ENCODE peak calls at places on chromosomes 7 and 10, in ten cellular contexts. R is left colon; V is NAMALWA; T is ACHN; W is activated naive CD8-positive, alpha-beta T cell treated with anti-CD3 and anti-CD28 coated beads, Interleukin-2, amount 50 U/mL, for 24 hours; S is esophagus muscularis mucosa; Y is AG10803; F is stromal cell of bone marrow; J is globus pallidus; N is Calu3. C is an unnamed sample.

GRCh38 chr10:15744217-15744865 is 24.6 kb upstream of the ITGA8 start:
- DNase-seq in F (peak), T (peak), V (peak), J (peak), Y (peak), W (peak), N (peak), S (no peak), R (peak), C (no peak)

GRCh38 chr10:49629286-49629915 is 15.6 kb downstream of the CHAT start:
- DNase-seq in F (no peak), V (no peak), T (no peak), R (no peak), S (no peak), Y (no peak), J (no peak), W (no peak), N (no peak), C (no peak)

GRCh38 chr10:32971536-32972091 is 13.6 kb upstream of the ITGB1 start:
- DNase-seq in V (peak), T (peak), S (no peak), J (no peak), W (no peak), F (no peak), Y (no peak), R (peak), N (no peak), C (no peak)

GRCh38 chr7:44378744-44379143 is 53.4 kb upstream of the CAMK2B start:
- DNase-seq in J (no peak), Y (peak), F (peak), T (peak), N (peak), W (no peak), R (no peak), S (no peak), V (no peak), C (peak)

GRCh38 chr10:77325233-77325537 is 312.4 kb downstream of the KCNMA1 start:
- DNase-seq in N (no peak), S (no peak), T (no peak), W (no peak), V (no peak), Y (no peak), R (peak), F (no peak), J (no peak), C (no peak)

GRCh38 chr10:73772280-73773151 is 9.3 kb upstream of the CHCHD1 start:
- DNase-seq in J (peak), V (peak), Y (peak), N (peak), W (peak), S (peak), T (peak), R (peak), F (peak), C (peak)

GRCh38 chr10:22997102-22997501 is 69.2 kb downstream of the ARMC3 start:
- DNase-seq in F (peak), R (no peak), S (no peak), V (peak), Y (peak), N (peak), J (peak), W (no peak), T (peak), C (peak)

GRCh38 chr10:57964371-57964770 is 303.3 kb downstream of the IPMK start:
- DNase-seq in F (peak), J (peak), T (peak), V (no peak), W (no peak), Y (peak), S (no peak), N (no peak), R (no peak), C (peak)

GRCh38 chr7:101814996-101815825 is 2.2 kb upstream of the CUX1 start:
- DNase-seq in V (peak), J (peak), W (peak), R (peak), T (peak), F (no peak), N (peak), S (no peak), Y (no peak), C (no peak)

GRCh38 chr7:98557538-98558031 is 59.5 kb upstream of the NPTX2 start:
- DNase-seq in F (no peak), Y (no peak), R (no peak), J (no peak), W (no peak), T (no peak), N (no peak), S (no peak), V (no peak), C (no peak)

GRCh38 chr10:22652988-22653431 is 61.4 kb downstream of the PIP4K2A start:
- DNase-seq in T (no peak), Y (no peak), S (no peak), V (no peak), R (no peak), J (no peak), F (no peak), N (no peak), W (peak), C (no peak)

GRCh38 chr7:47573758-47574472 is 8.0 kb downstream of the TNS3 start:
- DNase-seq in J (no peak), V (no peak), W (no peak), S (no peak), R (no peak), T (peak), Y (peak), F (peak), N (peak), C (peak)

GRCh38 chr10:33402748-33403147 is 68.3 kb upstream of the NRP1 start:
- DNase-seq in Y (no peak), V (no peak), N (no peak), J (no peak), S (peak), T (no peak), R (no peak), W (no peak), F (no peak), C (no peak)

GRCh38 chr10:43120948-43121290 is 17.3 kb upstream of the CSGALNACT2 start:
- DNase-seq in J (no peak), S (no peak), F (no peak), R (no peak), Y (no peak), T (no peak), W (peak), N (no peak), V (peak), C (no peak)